ENCODE peak calls at places on chromosomes 6 and 20, in seven cellular contexts. One of them, this sample, is unnamed.

GRCh38 chr20:6295477-6296256 is 172.8 kb upstream of the FERMT1 start:
- DNase-seq in tibial nerve: no peak
- DNase-seq in prostate gland: no peak
- DNase-seq in IMR-90: no peak
- DNase-seq in aorta: no peak
- DNase-seq in PC-9: no peak
- DNase-seq in colonic mucosa: no peak
- DNase-seq in this sample: no peak

GRCh38 chr20:1430004-1430451 is 36.6 kb downstream of the NSFL1C start:
- DNase-seq in tibial nerve: no peak
- DNase-seq in prostate gland: no peak
- DNase-seq in IMR-90: peak; percentile 90
- DNase-seq in aorta: no peak
- DNase-seq in PC-9: no peak
- DNase-seq in colonic mucosa: no peak
- DNase-seq in this sample: no peak

GRCh38 chr6:30888472-30889137 is 4.3 kb downstream of the DDR1 start:
- DNase-seq in tibial nerve: no peak
- DNase-seq in prostate gland: no peak
- DNase-seq in IMR-90: peak; percentile 58
- DNase-seq in aorta: no peak
- DNase-seq in PC-9: no peak
- DNase-seq in colonic mucosa: no peak
- DNase-seq in this sample: no peak

GRCh38 chr20:36493013-36493800 is 48.1 kb upstream of the MYL9 start:
- DNase-seq in tibial nerve: no peak
- DNase-seq in prostate gland: no peak
- DNase-seq in IMR-90: no peak
- DNase-seq in aorta: no peak
- DNase-seq in PC-9: no peak
- DNase-seq in colonic mucosa: peak; percentile 51
- DNase-seq in this sample: no peak

GRCh38 chr6:36840471-36841461 is 1.5 kb upstream of the CPNE5 start:
- DNase-seq in tibial nerve: no peak
- DNase-seq in prostate gland: peak; percentile 39
- DNase-seq in IMR-90: no peak
- DNase-seq in aorta: peak; percentile 86
- DNase-seq in PC-9: no peak
- DNase-seq in colonic mucosa: no peak
- DNase-seq in this sample: peak; percentile 78

GRCh38 chr6:12062605-12063004 is 50.5 kb downstream of the HIVEP1 start:
- DNase-seq in tibial nerve: no peak
- DNase-seq in prostate gland: no peak
- DNase-seq in IMR-90: no peak
- DNase-seq in aorta: no peak
- DNase-seq in PC-9: no peak
- DNase-seq in colonic mucosa: no peak
- DNase-seq in this sample: no peak

GRCh38 chr6:117188627-117189201 is 76.6 kb upstream of the VGLL2 start:
- DNase-seq in tibial nerve: no peak
- DNase-seq in prostate gland: no peak
- DNase-seq in IMR-90: no peak
- DNase-seq in aorta: no peak
- DNase-seq in PC-9: no peak
- DNase-seq in colonic mucosa: no peak
- DNase-seq in this sample: no peak

GRCh38 chr20:54257090-54257816 is 49.4 kb downstream of the PFDN4 start:
- DNase-seq in tibial nerve: peak; percentile 18
- DNase-seq in prostate gland: no peak
- DNase-seq in IMR-90: peak; percentile 96
- DNase-seq in aorta: no peak
- DNase-seq in PC-9: peak; percentile 72
- DNase-seq in colonic mucosa: no peak
- DNase-seq in this sample: no peak

GRCh38 chr20:25249198-25249931 is 1.5 kb downstream of the PYGB start:
- DNase-seq in tibial nerve: no peak
- DNase-seq in prostate gland: peak; percentile 64
- DNase-seq in IMR-90: peak; percentile 15
- DNase-seq in aorta: no peak
- DNase-seq in PC-9: no peak
- DNase-seq in colonic mucosa: peak; percentile 20
- DNase-seq in this sample: no peak

GRCh38 chr20:35629432-35630145 is 14.0 kb downstream of the SPAG4 start:
- DNase-seq in tibial nerve: no peak
- DNase-seq in prostate gland: no peak
- DNase-seq in IMR-90: no peak
- DNase-seq in aorta: no peak
- DNase-seq in PC-9: no peak
- DNase-seq in colonic mucosa: no peak
- DNase-seq in this sample: no peak

GRCh38 chr6:129517288-129517687 is 192.7 kb downstream of the ARHGAP18 start:
- DNase-seq in tibial nerve: no peak
- DNase-seq in prostate gland: no peak
- DNase-seq in IMR-90: no peak
- DNase-seq in aorta: no peak
- DNase-seq in PC-9: no peak
- DNase-seq in colonic mucosa: no peak
- DNase-seq in this sample: no peak

GRCh38 chr6:127291495-127291894 is 24.8 kb downstream of the RNF146 start:
- DNase-seq in tibial nerve: no peak
- DNase-seq in prostate gland: no peak
- DNase-seq in IMR-90: no peak
- DNase-seq in aorta: no peak
- DNase-seq in PC-9: no peak
- DNase-seq in colonic mucosa: no peak
- DNase-seq in this sample: no peak

GRCh38 chr6:166010136-166010535 is 157.5 kb downstream of the TBXT start:
- DNase-seq in tibial nerve: no peak
- DNase-seq in prostate gland: no peak
- DNase-seq in IMR-90: no peak
- DNase-seq in aorta: no peak
- DNase-seq in PC-9: no peak
- DNase-seq in colonic mucosa: no peak
- DNase-seq in this sample: no peak

GRCh38 chr20:62918830-62919229 is 7.5 kb downstream of the DIDO1 start:
- DNase-seq in tibial nerve: no peak
- DNase-seq in prostate gland: no peak
- DNase-seq in IMR-90: no peak
- DNase-seq in aorta: peak; percentile 55
- DNase-seq in PC-9: no peak
- DNase-seq in colonic mucosa: no peak
- DNase-seq in this sample: no peak

GRCh38 chr20:62920039-62920645 is 6.2 kb downstream of the DIDO1 start:
- DNase-seq in tibial nerve: no peak
- DNase-seq in prostate gland: no peak
- DNase-seq in IMR-90: no peak
- DNase-seq in aorta: peak; percentile 33
- DNase-seq in PC-9: no peak
- DNase-seq in colonic mucosa: no peak
- DNase-seq in this sample: no peak

GRCh38 chr20:62923669-62924566 is 2.4 kb downstream of the DIDO1 start:
- DNase-seq in tibial nerve: no peak
- DNase-seq in prostate gland: no peak
- DNase-seq in IMR-90: no peak
- DNase-seq in aorta: no peak
- DNase-seq in PC-9: no peak
- DNase-seq in colonic mucosa: no peak
- DNase-seq in this sample: no peak

GRCh38 chr20:62922451-62922921 is 3.8 kb downstream of the DIDO1 start:
- DNase-seq in tibial nerve: no peak
- DNase-seq in prostate gland: peak; percentile 62
- DNase-seq in IMR-90: no peak
- DNase-seq in aorta: peak; percentile 22
- DNase-seq in PC-9: no peak
- DNase-seq in colonic mucosa: no peak
- DNase-seq in this sample: no peak

GRCh38 chr20:62921119-62921687 is 5.1 kb downstream of the DIDO1 start:
- DNase-seq in tibial nerve: no peak
- DNase-seq in prostate gland: peak; percentile 36
- DNase-seq in IMR-90: peak; percentile 53
- DNase-seq in aorta: peak; percentile 75
- DNase-seq in PC-9: peak; percentile 53
- DNase-seq in colonic mucosa: peak; percentile 63
- DNase-seq in this sample: peak; percentile 64
- H3K4me1 ChIP-seq in tibial nerve: peaks cover 91% of the 10 kb centered on the region
- H3K4me1 ChIP-seq in prostate gland: peaks cover 44% of the 10 kb centered on the region
- H3K4me1 ChIP-seq in IMR-90: peaks cover 19% of the 10 kb centered on the region
- H3K4me1 ChIP-seq in aorta: peaks cover 8% of the 10 kb centered on the region
- H3K4me1 ChIP-seq in PC-9: peaks cover 27% of the 10 kb centered on the region
- H3K4me1 ChIP-seq in colonic mucosa: peaks cover 56% of the 10 kb centered on the region
- H3K4me1 ChIP-seq in this sample: peaks cover 15% of the 10 kb centered on the region

GRCh38 chr20:62632575-62632974 is 9.7 kb upstream of the SLCO4A1 start:
- DNase-seq in tibial nerve: no peak
- DNase-seq in prostate gland: no peak
- DNase-seq in IMR-90: no peak
- DNase-seq in aorta: no peak
- DNase-seq in PC-9: no peak
- DNase-seq in colonic mucosa: no peak
- DNase-seq in this sample: no peak

GRCh38 chr20:62635232-62635631 is 7.1 kb upstream of the SLCO4A1 start:
- DNase-seq in tibial nerve: no peak
- DNase-seq in prostate gland: no peak
- DNase-seq in IMR-90: no peak
- DNase-seq in aorta: no peak
- DNase-seq in PC-9: no peak
- DNase-seq in colonic mucosa: no peak
- DNase-seq in this sample: no peak

GRCh38 chr20:62634330-62634967 is 7.9 kb upstream of the SLCO4A1 start:
- DNase-seq in tibial nerve: no peak
- DNase-seq in prostate gland: no peak
- DNase-seq in IMR-90: no peak
- DNase-seq in aorta: no peak
- DNase-seq in PC-9: no peak
- DNase-seq in colonic mucosa: no peak
- DNase-seq in this sample: no peak

GRCh38 chr20:62635852-62636251 is 6.5 kb upstream of the SLCO4A1 start:
- DNase-seq in tibial nerve: no peak
- DNase-seq in prostate gland: no peak
- DNase-seq in IMR-90: no peak
- DNase-seq in aorta: no peak
- DNase-seq in PC-9: no peak
- DNase-seq in colonic mucosa: no peak
- DNase-seq in this sample: no peak

GRCh38 chr20:62633571-62634329 is 8.6 kb upstream of the SLCO4A1 start:
- DNase-seq in tibial nerve: no peak
- DNase-seq in prostate gland: no peak
- DNase-seq in IMR-90: no peak
- DNase-seq in aorta: no peak
- DNase-seq in PC-9: no peak
- DNase-seq in colonic mucosa: no peak
- DNase-seq in this sample: no peak
- H3K27ac ChIP-seq in tibial nerve: no peak overlapping the region
- H3K27ac ChIP-seq in prostate gland: no peak overlapping the region
- H3K27ac ChIP-seq in IMR-90: no peak overlapping the region
- H3K27ac ChIP-seq in aorta: no peak overlapping the region
- H3K27ac ChIP-seq in PC-9: no peak overlapping the region
- H3K27ac ChIP-seq in colonic mucosa: no peak overlapping the region
- H3K27ac ChIP-seq in this sample: no peak overlapping the region

GRCh38 chr6:155110721-155111120 is 115.6 kb downstream of the TIAM2 start:
- DNase-seq in tibial nerve: no peak
- DNase-seq in prostate gland: no peak
- DNase-seq in IMR-90: no peak
- DNase-seq in aorta: no peak
- DNase-seq in PC-9: no peak
- DNase-seq in colonic mucosa: no peak
- DNase-seq in this sample: no peak

GRCh38 chr6:155108070-155108815 is 113.1 kb downstream of the TIAM2 start:
- DNase-seq in tibial nerve: no peak
- DNase-seq in prostate gland: no peak
- DNase-seq in IMR-90: peak; percentile 37
- DNase-seq in aorta: no peak
- DNase-seq in PC-9: no peak
- DNase-seq in colonic mucosa: no peak
- DNase-seq in this sample: peak; percentile 52

GRCh38 chr6:155103816-155104366 is 108.8 kb downstream of the TIAM2 start:
- DNase-seq in tibial nerve: no peak
- DNase-seq in prostate gland: no peak
- DNase-seq in IMR-90: no peak
- DNase-seq in aorta: no peak
- DNase-seq in PC-9: no peak
- DNase-seq in colonic mucosa: no peak
- DNase-seq in this sample: no peak

GRCh38 chr6:155107432-155108069 is 112.4 kb downstream of the TIAM2 start:
- DNase-seq in tibial nerve: no peak
- DNase-seq in prostate gland: no peak
- DNase-seq in IMR-90: no peak
- DNase-seq in aorta: no peak
- DNase-seq in PC-9: no peak
- DNase-seq in colonic mucosa: no peak
- DNase-seq in this sample: peak; percentile 41

GRCh38 chr6:155106456-155107107 is 111.5 kb downstream of the TIAM2 start:
- DNase-seq in tibial nerve: no peak
- DNase-seq in prostate gland: no peak
- DNase-seq in IMR-90: no peak
- DNase-seq in aorta: no peak
- DNase-seq in PC-9: no peak
- DNase-seq in colonic mucosa: no peak
- DNase-seq in this sample: no peak
- H3K4me3 ChIP-seq in tibial nerve: no peak overlapping the region
- H3K4me3 ChIP-seq in prostate gland: no peak overlapping the region
- H3K4me3 ChIP-seq in IMR-90: no peak overlapping the region
- H3K4me3 ChIP-seq in aorta: peak overlapping the region; percentile 64
- H3K4me3 ChIP-seq in PC-9: no peak overlapping the region
- H3K4me3 ChIP-seq in colonic mucosa: no peak overlapping the region
- H3K4me3 ChIP-seq in this sample: no peak overlapping the region

GRCh38 chr6:158559338-158559894 is 475 bp upstream of the TMEM181 start:
- DNase-seq in tibial nerve: no peak
- DNase-seq in prostate gland: no peak
- DNase-seq in IMR-90: no peak
- DNase-seq in aorta: no peak
- DNase-seq in PC-9: no peak
- DNase-seq in colonic mucosa: no peak
- DNase-seq in this sample: no peak
- H3K4me1 ChIP-seq in tibial nerve: peaks cover 32% of the 10 kb centered on the region
- H3K4me1 ChIP-seq in prostate gland: peaks cover 8% of the 10 kb centered on the region
- H3K4me1 ChIP-seq in IMR-90: peaks cover 12% of the 10 kb centered on the region
- H3K4me1 ChIP-seq in aorta: no peaks in the 10 kb centered on the region
- H3K4me1 ChIP-seq in PC-9: peaks cover 35% of the 10 kb centered on the region
- H3K4me1 ChIP-seq in colonic mucosa: peaks cover 6% of the 10 kb centered on the region
- H3K4me1 ChIP-seq in this sample: peaks cover 5% of the 10 kb centered on the region

GRCh38 chr6:160374836-160375560 is 26.8 kb downstream of the SLC22A3 start:
- DNase-seq in tibial nerve: no peak
- DNase-seq in prostate gland: peak; percentile 43
- DNase-seq in IMR-90: no peak
- DNase-seq in aorta: no peak
- DNase-seq in PC-9: no peak
- DNase-seq in colonic mucosa: no peak
- DNase-seq in this sample: no peak
- H3K27ac ChIP-seq in tibial nerve: no peak overlapping the region
- H3K27ac ChIP-seq in prostate gland: no peak overlapping the region
- H3K27ac ChIP-seq in IMR-90: no peak overlapping the region
- H3K27ac ChIP-seq in aorta: peak overlapping the region; percentile 83
- H3K27ac ChIP-seq in PC-9: no peak overlapping the region
- H3K27ac ChIP-seq in colonic mucosa: no peak overlapping the region
- H3K27ac ChIP-seq in this sample: no peak overlapping the region